ENCODE peak calls at places on chromosomes 6 and 20, in nine cellular contexts. G is Right ventricle myocardium superior; S is stimulated activated naive CD8-positive, alpha-beta T cell treated with anti-CD3 and anti-CD28 coated beads, Interleukin-15, amount 100 ng/mL, for 72 hours; K is central memory CD8-positive, alpha-beta T cell; L is RWPE2; C is activated naive CD8-positive, alpha-beta T cell treated with anti-CD3 and anti-CD28 coated beads, Interleukin-2, amount 10 ng/mL, durations not matched to agents 7 days and 5 days; V is right cardiac atrium; M is left colon; R is CD4-positive, alpha-beta T cell. N is an unnamed sample.

GRCh38 chr6:119533603-119534279 is 184.2 kb upstream of the MAN1A1 start:
- ATAC-seq in G (peak), S (peak), K (no peak), L (peak), C (no peak), V (no peak), M (peak), R (no peak), N (peak)

GRCh38 chr6:53264337-53264736 is 84.4 kb downstream of the ELOVL5 start:
- ATAC-seq in G (no peak), S (no peak), K (no peak), L (no peak), C (no peak), V (peak), M (no peak), R (no peak), N (no peak)

GRCh38 chr20:48899881-48900280 is 21.6 kb upstream of the ARFGEF2 start:
- ATAC-seq in G (no peak), S (no peak), K (no peak), L (no peak), C (no peak), V (no peak), M (no peak), R (no peak), N (no peak)

GRCh38 chr20:31857861-31858835 is 12.2 kb downstream of the DUSP15 start:
- ATAC-seq in G (no peak), S (peak), K (no peak), L (no peak), C (peak), V (no peak), M (no peak), R (no peak), N (no peak)

GRCh38 chr6:151483968-151484367 is 9.8 kb upstream of the CCDC170 start:
- ATAC-seq in G (no peak), S (no peak), K (no peak), L (no peak), C (no peak), V (no peak), M (no peak), R (no peak), N (no peak)

GRCh38 chr6:43172127-43173007 is 1.3 kb downstream of the SRF start:
- ATAC-seq in G (no peak), S (no peak), K (no peak), L (peak), C (no peak), V (no peak), M (peak), R (no peak), N (no peak)

GRCh38 chr6:131295081-131295480 is 159.8 kb downstream of the AKAP7 start:
- ATAC-seq in G (no peak), S (no peak), K (no peak), L (no peak), C (no peak), V (no peak), M (no peak), R (no peak), N (no peak)

GRCh38 chr6:166005401-166005845 is 162.2 kb downstream of the TBXT start:
- ATAC-seq in G (peak), S (no peak), K (no peak), L (peak), C (no peak), V (peak), M (no peak), R (no peak), N (no peak)

GRCh38 chr20:5667703-5668528 is 82.3 kb upstream of the SHLD1 start:
- ATAC-seq in G (no peak), S (no peak), K (no peak), L (peak), C (no peak), V (no peak), M (no peak), R (no peak), N (no peak)

GRCh38 chr6:146336200-146336599 is 207.4 kb upstream of the RAB32 start:
- ATAC-seq in G (peak), S (no peak), K (no peak), L (no peak), C (no peak), V (no peak), M (no peak), R (no peak), N (no peak)

GRCh38 chr20:62573856-62574611 is 68.3 kb upstream of the SLCO4A1 start:
- ATAC-seq in G (no peak), S (no peak), K (no peak), L (no peak), C (no peak), V (no peak), M (no peak), R (no peak), N (no peak)

GRCh38 chr6:89974776-89975175 is 80.5 kb downstream of the GJA10 start:
- ATAC-seq in G (peak), S (no peak), K (no peak), L (no peak), C (no peak), V (peak), M (no peak), R (no peak), N (no peak)

GRCh38 chr20:46060301-46060881 is 29.4 kb downstream of the NCOA5 start:
- ATAC-seq in G (peak), S (peak), K (peak), L (no peak), C (peak), V (no peak), M (no peak), R (peak), N (peak)

GRCh38 chr6:63507096-63507495 is 65.2 kb upstream of the LOC128125822 start:
- ATAC-seq in G (no peak), S (peak), K (no peak), L (peak), C (peak), V (no peak), M (no peak), R (no peak), N (no peak)

GRCh38 chr20:63032861-63033634 is 26.3 kb upstream of the BHLHE23 start:
- ATAC-seq in G (no peak), S (peak), K (peak), L (no peak), C (no peak), V (no peak), M (no peak), R (peak), N (no peak)

GRCh38 chr6:41942045-41942851 is 640 bp upstream of the CCND3 start:
- ATAC-seq in G (no peak), S (peak), K (peak), L (peak), C (peak), V (peak), M (no peak), R (peak), N (peak)

GRCh38 chr6:3751019-3751729 is at the start of gene PXDC1:
- ATAC-seq in G (peak), S (peak), K (peak), L (no peak), C (peak), V (peak), M (peak), R (peak), N (peak)

GRCh38 chr6:164502838-164503237 is 806.6 kb downstream of the C6orf118 start:
- ATAC-seq in G (no peak), S (no peak), K (no peak), L (no peak), C (no peak), V (no peak), M (no peak), R (no peak), N (no peak)

GRCh38 chr20:9912858-9913434 is 74.1 kb upstream of the PAK5 start:
- ATAC-seq in G (no peak), S (no peak), K (no peak), L (peak), C (no peak), V (no peak), M (no peak), R (no peak), N (no peak)

GRCh38 chr6:149950423-149950822 is 8.6 kb downstream of the ULBP2 start:
- ATAC-seq in G (no peak), S (no peak), K (no peak), L (no peak), C (no peak), V (no peak), M (peak), R (no peak), N (no peak)

GRCh38 chr6:111699123-111699522 is 93.4 kb upstream of the TRAF3IP2 start:
- ATAC-seq in G (no peak), S (no peak), K (no peak), L (no peak), C (no peak), V (no peak), M (no peak), R (peak), N (no peak)

GRCh38 chr6:80489911-80490635 is 383.6 kb downstream of the BCKDHB start:
- ATAC-seq in G (no peak), S (no peak), K (no peak), L (no peak), C (no peak), V (no peak), M (no peak), R (no peak), N (no peak)

GRCh38 chr6:107439418-107439817 is 19.9 kb downstream of the PDSS2 start:
- ATAC-seq in G (no peak), S (no peak), K (no peak), L (no peak), C (no peak), V (no peak), M (no peak), R (no peak), N (no peak)

GRCh38 chr6:157908369-157909281 is 73.0 kb upstream of the SYNJ2 start:
- ATAC-seq in G (no peak), S (peak), K (peak), L (no peak), C (peak), V (no peak), M (no peak), R (no peak), N (peak)

GRCh38 chr6:11331136-11331535 is 98.7 kb upstream of the NEDD9 start:
- ATAC-seq in G (no peak), S (no peak), K (no peak), L (no peak), C (no peak), V (no peak), M (no peak), R (no peak), N (no peak)

GRCh38 chr6:11744101-11744500 is 34.5 kb downstream of the ADTRP start:
- ATAC-seq in G (no peak), S (no peak), K (no peak), L (no peak), C (no peak), V (no peak), M (no peak), R (no peak), N (no peak)

GRCh38 chr6:100574836-100575235 is 110.1 kb upstream of the SIM1 start:
- ATAC-seq in G (no peak), S (no peak), K (no peak), L (no peak), C (no peak), V (no peak), M (no peak), R (no peak), N (no peak)

GRCh38 chr6:30954631-30955366 is 14.0 kb downstream of the MUCL3 start:
- ATAC-seq in G (no peak), S (no peak), K (no peak), L (no peak), C (no peak), V (peak), M (no peak), R (peak), N (no peak)

GRCh38 chr20:52060794-52061714 is 130.5 kb downstream of the ZFP64 start:
- ATAC-seq in G (no peak), S (no peak), K (no peak), L (peak), C (no peak), V (peak), M (peak), R (no peak), N (no peak)